ENCODE peak calls at places on chromosomes 5 and 9, in four cellular contexts. L is K562, S is GM12891, G is HepG2. F is an unnamed sample.

GRCh38 chr5:126443374-126443851 is 20.2 kb downstream of the GRAMD2B start:
- DNase-seq in G (peak; percentile 29), S (no peak), L (no peak), F (no peak)

GRCh38 chr5:107982703-107983425 is 312.1 kb upstream of the EFNA5 start:
- DNase-seq in G (no peak), S (no peak), L (no peak), F (no peak)

GRCh38 chr5:52015760-52016159 is 632.5 kb downstream of the ISL1 start:
- DNase-seq in G (peak; percentile 27), L (no peak), S (no peak), F (no peak)

GRCh38 chr5:160324885-160325284 is 12.5 kb upstream of the CCNJL start:
- DNase-seq in L (no peak), G (no peak), S (no peak), F (no peak)

GRCh38 chr9:130446111-130446861 is 1.5 kb downstream of the ASS1 start:
- DNase-seq in G (peak; percentile 38), S (no peak), L (peak; percentile 46), F (peak; percentile 81)

GRCh38 chr9:89536618-89537017 is 38.7 kb upstream of the SEMA4D start:
- DNase-seq in S (no peak), L (no peak), G (no peak), F (peak; percentile 44)

GRCh38 chr9:1198085-1198484 is 147.9 kb downstream of the DMRT2 start:
- DNase-seq in S (no peak), L (no peak), G (no peak), F (no peak)

GRCh38 chr5:128015978-128016377 is 67.6 kb upstream of the SLC12A2 start:
- DNase-seq in S (no peak), L (peak; percentile 8), G (no peak), F (no peak)

GRCh38 chr5:173778784-173779304 is 109.3 kb upstream of the CPEB4 start:
- DNase-seq in S (no peak), G (no peak), L (no peak), F (no peak)

GRCh38 chr5:17248999-17249634 is 31.7 kb downstream of the BASP1 start:
- DNase-seq in G (no peak), S (no peak), L (no peak), F (no peak)
- TF ChIP-seq TAF1 in G (no peak), S (no peak), L (no peak), F (peak; percentile 32)

DNA sequence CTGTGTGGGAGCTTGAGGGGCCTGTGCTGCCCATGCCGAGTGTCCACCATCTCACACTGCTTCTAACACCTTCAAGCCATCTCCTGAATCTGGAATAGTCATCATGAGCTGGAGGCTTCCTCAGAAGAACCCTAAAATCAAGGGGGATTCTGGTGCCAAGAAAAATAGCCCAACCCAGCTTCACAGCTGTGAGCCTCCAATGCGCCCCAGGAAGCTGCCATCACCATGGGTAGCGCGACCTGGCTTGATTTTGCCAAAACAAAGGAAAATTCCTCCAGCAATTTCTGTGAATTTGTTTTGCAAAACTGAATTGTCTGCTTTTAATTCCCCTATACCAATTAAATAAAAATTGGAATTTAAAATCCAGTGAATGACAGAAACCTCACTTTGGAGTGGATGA is 6.2 kb upstream of the TIFAB start:
- DNase-seq in G (no peak), L (no peak), S (no peak), F (no peak)
- TF ChIP-seq TAF1 in G (no peak), L (no peak), S (no peak), F (no peak)

GRCh38 chr9:18124760-18125159 is 349.2 kb upstream of the ADAMTSL1 start:
- DNase-seq in S (no peak), L (no peak), G (no peak), F (no peak)

GRCh38 chr9:18122156-18122555 is 351.8 kb upstream of the ADAMTSL1 start:
- DNase-seq in G (no peak), L (no peak), S (no peak), F (no peak)

GRCh38 chr9:18129809-18130334 is 344.1 kb upstream of the ADAMTSL1 start:
- DNase-seq in G (no peak), L (no peak), S (no peak), F (no peak)

DNA sequence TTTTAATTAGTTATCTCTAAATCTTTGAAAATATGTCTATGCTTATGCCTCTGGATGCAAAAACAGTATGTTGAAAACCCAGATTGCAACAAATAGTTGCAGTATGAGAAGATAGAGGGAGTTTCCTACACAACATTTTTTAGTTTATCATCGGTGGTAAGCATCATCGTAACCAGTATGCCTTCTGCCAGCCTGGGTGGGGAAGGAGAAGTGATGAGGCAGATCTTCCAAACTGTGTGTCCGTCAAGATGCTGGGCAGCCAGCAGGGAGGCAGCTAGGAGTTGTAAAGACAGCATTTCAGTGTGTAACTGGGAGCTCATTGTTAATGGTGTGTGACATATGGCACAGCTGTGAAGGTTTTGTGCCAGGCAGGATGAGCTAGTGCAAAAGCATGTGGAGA is 347.2 kb upstream of the ADAMTSL1 start:
- DNase-seq in L (no peak), S (no peak), G (no peak), F (no peak)
- TF ChIP-seq TAF1 in L (no peak), S (no peak), G (no peak), F (no peak)

GRCh38 chr5:8842906-8843590 is 702.8 kb downstream of the SEMA5A start:
- DNase-seq in G (no peak), L (no peak), S (no peak), F (peak; percentile 27)
- TF ChIP-seq TAF1 in G (no peak), L (no peak), S (no peak), F (no peak)

F was measured in SK-N-SH.